ENCODE peak calls at places on chromosome 11, in seven cellular contexts. K is cardiac fibroblast; M is brain microvascular endothelial cell; X is C1 segment of cervical spinal cord; F is stimulated activated CD8-positive, alpha-beta memory T cell treated with anti-CD3 and anti-CD28 coated beads, Interleukin-15, amount 100 ng/mL, for 4 hours; Q is activated naive CD4-positive, alpha-beta T cell treated with Interleukin-2 at 50 U/mL for 16 hours; A is GF-D8. Y is an unnamed sample.

GRCh38 chr11:70467196-70468085 is 69.1 kb downstream of the CTTN start:
- DNase-seq in K (peak; percentile 66), M (peak; percentile 41), X (no peak), F (no peak), Q (peak; percentile 15), A (no peak), Y (no peak)

GRCh38 chr11:92886243-92886905 is 83.1 kb upstream of the MTNR1B start:
- DNase-seq in K (peak; percentile 69), M (peak; percentile 61), X (no peak), F (no peak), Q (no peak), A (no peak), Y (no peak)

GRCh38 chr11:33719587-33719986 is 16.6 kb downstream of the CD59 start:
- DNase-seq in K (peak; percentile 7), M (no peak), X (no peak), F (no peak), Q (no peak), A (no peak), Y (no peak)

GRCh38 chr11:75269896-75270295 is 29.3 kb downstream of the TPBGL start:
- DNase-seq in K (no peak), M (no peak), X (no peak), F (no peak), Q (no peak), A (no peak), Y (no peak)

GRCh38 chr11:5151713-5152153 is 2.8 kb downstream of the OR52A1 start:
- DNase-seq in K (no peak), M (no peak), X (no peak), F (no peak), Q (no peak), A (no peak), Y (no peak)

GRCh38 chr11:120564573-120565301 is 53.2 kb downstream of the GRIK4 start:
- DNase-seq in K (peak; percentile 45), M (peak; percentile 67), X (peak; percentile 59), F (peak; percentile 4), Q (peak; percentile 24), A (no peak), Y (peak; percentile 63)

GRCh38 chr11:2924821-2925675 is 4.2 kb downstream of the PHLDA2 start:
- DNase-seq in K (no peak), M (no peak), X (no peak), F (no peak), Q (no peak), A (no peak), Y (no peak)

GRCh38 chr11:75100314-75100713 is 3.6 kb upstream of the OR2AT4 start:
- DNase-seq in K (peak; percentile 70), M (peak; percentile 64), X (no peak), F (no peak), Q (peak; percentile 27), A (no peak), Y (no peak)

GRCh38 chr11:31233425-31233824 is 136.1 kb downstream of the DCDC1 start:
- DNase-seq in K (peak; percentile 8), M (no peak), X (no peak), F (no peak), Q (no peak), A (no peak), Y (no peak)

GRCh38 chr11:44036811-44037657 is 10.7 kb upstream of the ACCSL start:
- DNase-seq in K (peak; percentile 93), M (peak; percentile 90), X (peak; percentile 68), F (no peak), Q (peak; percentile 11), A (no peak), Y (peak; percentile 95)

GRCh38 chr11:134120921-134121526 is 52.2 kb downstream of the JAM3 start:
- DNase-seq in K (peak; percentile 78), M (peak; percentile 27), X (peak; percentile 76), F (no peak), Q (no peak), A (peak; percentile 87), Y (no peak)

GRCh38 chr11:73320786-73321325 is 12.8 kb downstream of the ARHGEF17 start:
- DNase-seq in K (peak; percentile 66), M (no peak), X (no peak), F (no peak), Q (no peak), A (no peak), Y (no peak)

GRCh38 chr11:76808996-76809395 is 25.8 kb downstream of the TSKU start:
- DNase-seq in K (no peak), M (no peak), X (no peak), F (no peak), Q (no peak), A (no peak), Y (no peak)

Y was measured in ascending aorta.